ENCODE peak calls at places on chromosomes 11 and 22, in four cellular contexts. V is H9, U is H1, W is neuronal stem cell. F is an unnamed sample.
A peak's percentile ranks its signal among the peaks of the same experiment; 100 is the strongest.

GRCh38 chr11:66106786-66107599 is 36.9 kb downstream of the PACS1 start:
- DNase-seq in V (no peak), U (no peak), W (no peak), F (peak; percentile 60)

GRCh38 chr22:40567106-40567505 is 69.4 kb downstream of the MRTFA start:
- DNase-seq in V (no peak), W (no peak), U (no peak), F (no peak)

GRCh38 chr11:122439911-122440782 is 215.4 kb upstream of the UBASH3B start:
- DNase-seq in U (peak; percentile 78), W (peak; percentile 48), V (peak; percentile 66), F (peak; percentile 65)

GRCh38 chr22:36052505-36052941 is 23.9 kb upstream of the RBFOX2 start:
- DNase-seq in U (no peak), W (no peak), V (no peak), F (peak; percentile 72)

GRCh38 chr11:41225856-41226255 is 233.6 kb downstream of the LRRC4C start:
- DNase-seq in V (no peak), W (no peak), U (no peak), F (no peak)

GRCh38 chr22:19891350-19892248 is 36.9 kb upstream of the GNB1L start:
- DNase-seq in U (no peak), W (peak; percentile 71), V (peak; percentile 83), F (peak; percentile 97)

GRCh38 chr11:35855685-35856084 is 88.2 kb upstream of the LDLRAD3 start:
- DNase-seq in U (no peak), V (no peak), W (no peak), F (no peak)

GRCh38 chr11:91686700-91687099 is 537.9 kb upstream of the FAT3 start:
- DNase-seq in V (no peak), W (no peak), U (no peak), F (no peak)

GRCh38 chr11:78188809-78189724 is at the start of gene USP35:
- DNase-seq in U (no peak), V (no peak), W (no peak), F (no peak)

GRCh38 chr22:45290410-45290936 is 5.7 kb downstream of the UPK3A start:
- DNase-seq in W (no peak), U (no peak), V (peak; percentile 63), F (peak; percentile 65)

GRCh38 chr22:27740192-27740748 is 61.3 kb downstream of the MN1 start:
- DNase-seq in V (no peak), W (no peak), U (no peak), F (no peak)

GRCh38 chr11:6387811-6388599 is 2.3 kb upstream of the SMPD1 start:
- DNase-seq in V (no peak), U (no peak), W (no peak), F (no peak)

GRCh38 chr11:79047980-79048379 is 392.9 kb downstream of the TENM4 start:
- DNase-seq in U (no peak), V (no peak), W (no peak), F (no peak)

GRCh38 chr11:126345759-126346585 is 9.5 kb upstream of the ST3GAL4 start:
- DNase-seq in W (no peak), U (no peak), V (no peak), F (peak; percentile 91)

GRCh38 chr11:99277281-99277680 is 256.5 kb downstream of the CNTN5 start:
- DNase-seq in V (no peak), W (peak; percentile 12), U (no peak), F (no peak)

GRCh38 chr22:34946339-34946985 is 119.5 kb upstream of the ISX start:
- DNase-seq in U (no peak), W (no peak), V (no peak), F (no peak)

GRCh38 chr11:43503417-43503816 is 144.7 kb downstream of the TTC17 start:
- DNase-seq in U (peak; percentile 35), W (no peak), V (no peak), F (no peak)

GRCh38 chr11:126589492-126589803 is 234.0 kb downstream of the ST3GAL4 start:
- DNase-seq in U (no peak), W (no peak), V (no peak), F (no peak)

GRCh38 chr11:64729851-64730382 is 6.9 kb upstream of the NRXN2 start:
- DNase-seq in U (peak; percentile 91), V (peak; percentile 96), W (no peak), F (peak; percentile 92)

GRCh38 chr11:105906517-105906916 is 115.5 kb downstream of the MSANTD4 start:
- DNase-seq in V (no peak), W (no peak), U (no peak), F (no peak)

DNA sequence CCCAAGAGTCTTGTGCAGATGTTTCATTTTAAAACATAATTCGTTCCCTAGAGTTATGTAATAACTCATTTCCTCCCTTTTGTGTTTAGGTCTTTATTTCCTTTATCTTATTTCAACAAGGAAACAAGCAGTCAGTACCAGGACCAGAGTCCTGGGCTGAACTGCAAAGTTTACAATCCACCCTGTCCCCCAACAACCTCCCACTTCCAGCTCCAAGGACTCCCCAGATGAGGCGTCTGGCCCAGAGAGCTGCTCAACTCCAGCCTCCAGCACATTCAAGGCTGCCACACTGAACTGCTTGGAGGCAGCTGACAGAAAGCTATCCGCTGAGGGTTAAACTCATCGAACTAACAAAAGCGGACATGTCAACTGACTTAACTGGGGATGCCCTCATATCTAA is 4.5 kb downstream of the POLDIP3 start:
- DNase-seq in W (no peak), V (no peak), U (no peak), F (no peak)
- H2BK120ac ChIP-seq in W (no peak overlapping the region), V (no peak overlapping the region), U (no peak overlapping the region), F (no peak overlapping the region)

GRCh38 chr11:1837171-1838076 is 1.4 kb upstream of the TNNI2 start:
- DNase-seq in U (peak; percentile 90), W (peak; percentile 67), V (peak; percentile 82), F (peak; percentile 63)
- H2BK120ac ChIP-seq in U (no peak overlapping the region), W (peak overlapping the region; percentile 81), V (no peak overlapping the region), F (no peak overlapping the region)

GRCh38 chr11:120520091-120520822 is 8.7 kb downstream of the GRIK4 start:
- DNase-seq in V (no peak), U (no peak), W (no peak), F (no peak)

GRCh38 chr11:120516461-120517389 is 5.2 kb downstream of the GRIK4 start:
- DNase-seq in V (no peak), U (no peak), W (no peak), F (peak; percentile 53)

GRCh38 chr11:120517390-120518315 is 6.1 kb downstream of the GRIK4 start:
- DNase-seq in V (no peak), W (no peak), U (no peak), F (peak; percentile 66)

GRCh38 chr11:120519474-120519873 is 7.9 kb downstream of the GRIK4 start:
- DNase-seq in U (no peak), V (no peak), W (no peak), F (no peak)

GRCh38 chr11:120518356-120518755 is 6.8 kb downstream of the GRIK4 start:
- DNase-seq in W (no peak), U (no peak), V (no peak), F (no peak)
- H2BK120ac ChIP-seq in W (no peak overlapping the region), U (no peak overlapping the region), V (no peak overlapping the region), F (no peak overlapping the region)

GRCh38 chr11:29120329-29120695 is 896.5 kb downstream of the KCNA4 start:
- DNase-seq in V (no peak), W (no peak), U (no peak), F (no peak)

GRCh38 chr11:29125621-29126020 is 891.2 kb downstream of the KCNA4 start:
- DNase-seq in W (no peak), V (no peak), U (no peak), F (no peak)

GRCh38 chr11:29119116-29119515 is 897.7 kb downstream of the KCNA4 start:
- DNase-seq in V (no peak), U (no peak), W (no peak), F (no peak)

GRCh38 chr11:29124436-29124835 is 892.4 kb downstream of the KCNA4 start:
- DNase-seq in V (no peak), W (no peak), U (no peak), F (no peak)

GRCh38 chr11:29119691-29120328 is 897.0 kb downstream of the KCNA4 start:
- DNase-seq in U (no peak), W (no peak), V (no peak), F (no peak)
- H2BK120ac ChIP-seq in U (no peak overlapping the region), W (no peak overlapping the region), V (no peak overlapping the region), F (no peak overlapping the region)

GRCh38 chr11:3896644-3897043 is 41.2 kb downstream of the STIM1 start:
- DNase-seq in W (no peak), V (no peak), U (no peak), F (no peak)
- H2BK120ac ChIP-seq in W (no peak overlapping the region), V (no peak overlapping the region), U (no peak overlapping the region), F (no peak overlapping the region)

DNA sequence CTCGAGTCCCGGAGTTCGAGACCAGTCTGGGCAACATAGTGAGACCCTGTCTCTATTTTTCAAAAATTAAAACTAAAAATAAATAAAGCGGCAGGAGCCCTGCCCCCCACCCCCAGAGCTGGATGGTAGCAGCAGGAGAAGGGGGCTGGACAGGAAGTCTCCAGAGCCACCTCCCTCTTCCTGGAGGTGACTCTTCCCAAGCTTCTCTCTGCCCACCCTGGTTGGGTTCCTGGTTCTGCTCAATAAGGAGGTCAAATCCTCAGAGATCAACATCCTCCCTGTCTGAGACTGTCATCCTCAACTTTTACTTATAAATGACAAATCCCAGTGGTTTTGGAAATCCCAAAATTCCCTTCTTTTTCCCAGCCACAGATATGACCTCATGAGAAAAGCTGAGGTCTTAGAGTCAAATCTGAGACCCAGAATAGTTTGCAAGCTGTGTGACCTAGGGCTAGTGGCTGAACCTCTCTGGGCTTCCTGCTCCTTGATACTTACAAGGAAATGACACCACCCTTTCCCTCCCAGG is 987 bp downstream of the C1QTNF6 start:
- DNase-seq in W (no peak), V (no peak), U (no peak), F (peak; percentile 44)
- H2BK120ac ChIP-seq in W (no peak overlapping the region), V (no peak overlapping the region), U (peak overlapping the region; percentile 36), F (no peak overlapping the region)

GRCh38 chr11:124754710-124755109 is 2.7 kb upstream of the VSIG2 start:
- DNase-seq in U (no peak), W (no peak), V (no peak), F (no peak)
- H2BK120ac ChIP-seq in U (no peak overlapping the region), W (no peak overlapping the region), V (no peak overlapping the region), F (no peak overlapping the region)

GRCh38 chr22:21933413-21933812 is 19.2 kb downstream of the PPM1F start:
- DNase-seq in W (no peak), V (no peak), U (no peak), F (no peak)
- H2BK120ac ChIP-seq in W (no peak overlapping the region), V (no peak overlapping the region), U (no peak overlapping the region), F (no peak overlapping the region)